ENCODE peak calls at places on chromosomes 13 and 19, in four cellular contexts. U is stimulated activated CD8-positive, alpha-beta memory T cell treated with anti-CD3 and anti-CD28 coated beads, Interleukin-4, amount 100 ng/mL, for 4 hours; A is iris pigment epithelial cell; C is amniotic stem cell. D is an unnamed sample.

GRCh38 chr19:40270362-40271089 is 14.6 kb downstream of the AKT2 start:
- DNase-seq in C (no peak), A (no peak), U (no peak), D (no peak)

GRCh38 chr19:14614099-14614412 is 31.2 kb downstream of the CLEC17A start:
- DNase-seq in A (no peak), C (no peak), U (no peak), D (no peak)

GRCh38 chr19:33397536-33398360 is 24.2 kb downstream of the CEBPG start:
- DNase-seq in C (no peak), A (no peak), U (no peak), D (no peak)

GRCh38 chr19:372306-372890 is 27.8 kb upstream of the MIER2 start:
- DNase-seq in U (no peak), C (no peak), A (peak), D (no peak)

GRCh38 chr19:8145969-8146368 is 3.4 kb downstream of the FBN3 start:
- DNase-seq in C (no peak), A (no peak), U (no peak), D (no peak)

GRCh38 chr19:2578391-2578826 is 102.5 kb downstream of the GADD45B start:
- DNase-seq in A (peak), U (no peak), C (peak), D (peak)

GRCh38 chr13:35722438-35723060 is 246.1 kb upstream of the MAB21L1 start:
- DNase-seq in A (no peak), U (no peak), C (no peak), D (no peak)

GRCh38 chr13:39415403-39415802 is 187.6 kb downstream of the LHFPL6 start:
- DNase-seq in A (peak), U (no peak), C (no peak), D (peak)

GRCh38 chr19:55605637-55606470 is at the start of gene ZNF865:
- DNase-seq in A (peak), C (peak), U (no peak), D (peak)

GRCh38 chr13:27171244-27171829 is at the start of gene USP12:
- DNase-seq in C (peak), U (peak), A (no peak), D (no peak)

GRCh38 chr13:84481958-84482357 is 599.7 kb upstream of the SLITRK1 start:
- DNase-seq in C (peak), A (peak), U (no peak), D (no peak)

GRCh38 chr19:55080121-55080914 is 4.6 kb downstream of the EPS8L1 start:
- DNase-seq in A (peak), C (no peak), U (no peak), D (no peak)

GRCh38 chr19:54530866-54531265 is 28.2 kb downstream of the LAIR2 start:
- DNase-seq in A (no peak), C (no peak), U (no peak), D (no peak)

GRCh38 chr13:75643182-75643581 is 7.1 kb downstream of the LMO7 start:
- DNase-seq in A (no peak), U (no peak), C (no peak), D (no peak)

D was measured in retinal pigment epithelial cell.